ENCODE peak calls at places on chromosomes 13 and 19, in four cellular contexts. One of them, this sample, is unnamed.

GRCh38 chr13:71499235-71499634 is 367.8 kb downstream of the DACH1 start:
- DNase-seq in GM12878: no peak
- DNase-seq in K562: no peak
- DNase-seq in IMR-90: no peak
- DNase-seq in this sample: peak

GRCh38 chr19:14318873-14319272 is 62.4 kb upstream of the ADGRE5 start:
- DNase-seq in K562: peak
- DNase-seq in IMR-90: no peak
- DNase-seq in GM12878: no peak
- DNase-seq in this sample: peak

GRCh38 chr19:20787766-20788165 is 11.7 kb downstream of the ZNF66 start:
- DNase-seq in GM12878: peak
- DNase-seq in K562: no peak
- DNase-seq in IMR-90: peak
- DNase-seq in this sample: no peak

GRCh38 chr13:36822786-36823185 is 3.8 kb downstream of the RFXAP start:
- DNase-seq in K562: no peak
- DNase-seq in IMR-90: peak
- DNase-seq in GM12878: no peak
- DNase-seq in this sample: peak

GRCh38 chr13:24228852-24229458 is 68.4 kb downstream of the SPATA13 start:
- DNase-seq in K562: peak
- DNase-seq in IMR-90: peak
- DNase-seq in GM12878: no peak
- DNase-seq in this sample: peak

GRCh38 chr19:1929051-1929742 is 11.8 kb upstream of the CSNK1G2 start:
- DNase-seq in GM12878: no peak
- DNase-seq in K562: peak
- DNase-seq in IMR-90: peak
- DNase-seq in this sample: peak

GRCh38 chr19:35760711-35761349 is 2.9 kb downstream of the PROSER3 start:
- DNase-seq in IMR-90: no peak
- DNase-seq in GM12878: no peak
- DNase-seq in K562: no peak
- DNase-seq in this sample: no peak

GRCh38 chr13:109331898-109332297 is 454.5 kb downstream of the IRS2 start:
- DNase-seq in K562: no peak
- DNase-seq in IMR-90: peak
- DNase-seq in GM12878: no peak
- DNase-seq in this sample: no peak

GRCh38 chr19:4338441-4339350 is at the start of gene STAP2:
- DNase-seq in GM12878: no peak
- DNase-seq in IMR-90: no peak
- DNase-seq in K562: peak
- DNase-seq in this sample: peak

GRCh38 chr13:34555988-34556387 is 386.1 kb upstream of the NBEA start:
- DNase-seq in IMR-90: no peak
- DNase-seq in K562: no peak
- DNase-seq in GM12878: no peak
- DNase-seq in this sample: no peak

GRCh38 chr19:19545707-19546106 is 7.6 kb downstream of the CILP2 start:
- DNase-seq in GM12878: no peak
- DNase-seq in IMR-90: no peak
- DNase-seq in K562: no peak
- DNase-seq in this sample: no peak

GRCh38 chr13:107866007-107866665 is 349.2 kb downstream of the LIG4 start:
- DNase-seq in GM12878: no peak
- DNase-seq in IMR-90: peak
- DNase-seq in K562: peak
- DNase-seq in this sample: peak

GRCh38 chr19:4709440-4710280 is 14.0 kb downstream of the DPP9 start:
- DNase-seq in K562: no peak
- DNase-seq in GM12878: no peak
- DNase-seq in IMR-90: no peak
- DNase-seq in this sample: no peak

GRCh38 chr13:68185767-68186166 is 955.6 kb upstream of the PCDH9 start:
- DNase-seq in IMR-90: no peak
- DNase-seq in K562: no peak
- DNase-seq in GM12878: no peak
- DNase-seq in this sample: peak

GRCh38 chr13:99062593-99062992 is 84.7 kb upstream of the DOCK9 start:
- DNase-seq in IMR-90: peak
- DNase-seq in GM12878: no peak
- DNase-seq in K562: no peak
- DNase-seq in this sample: peak

GRCh38 chr13:28705734-28706133 is 13.0 kb downstream of the SLC46A3 start:
- DNase-seq in IMR-90: peak
- DNase-seq in K562: no peak
- DNase-seq in GM12878: no peak
- DNase-seq in this sample: no peak

GRCh38 chr13:111503376-111503775 is 182.9 kb downstream of the TEX29 start:
- DNase-seq in K562: no peak
- DNase-seq in IMR-90: no peak
- DNase-seq in GM12878: no peak
- DNase-seq in this sample: no peak

GRCh38 chr19:17424743-17425365 is 5.0 kb downstream of the MVB12A start:
- DNase-seq in K562: peak
- DNase-seq in GM12878: no peak
- DNase-seq in IMR-90: peak
- DNase-seq in this sample: peak

GRCh38 chr13:36907801-36908200 is 12.2 kb downstream of the SMAD9 start:
- DNase-seq in IMR-90: no peak
- DNase-seq in K562: no peak
- DNase-seq in GM12878: no peak
- DNase-seq in this sample: no peak

GRCh38 chr19:38564981-38565685 is 52.6 kb downstream of the MAP4K1 start:
- DNase-seq in K562: no peak
- DNase-seq in IMR-90: no peak
- DNase-seq in GM12878: no peak
- DNase-seq in this sample: no peak

GRCh38 chr13:97367016-97367415 is 67.0 kb upstream of the RAP2A start:
- DNase-seq in IMR-90: peak
- DNase-seq in K562: no peak
- DNase-seq in GM12878: no peak
- DNase-seq in this sample: no peak

GRCh38 chr13:42985312-42986175 is 6.5 kb downstream of the EPSTI1 start:
- DNase-seq in K562: no peak
- DNase-seq in IMR-90: no peak
- DNase-seq in GM12878: no peak
- DNase-seq in this sample: no peak

GRCh38 chr13:75458696-75459422 is 23.1 kb downstream of the TBC1D4 start:
- DNase-seq in IMR-90: no peak
- DNase-seq in GM12878: peak
- DNase-seq in K562: no peak
- DNase-seq in this sample: peak

GRCh38 chr13:63448654-63449053 is 2033.0 kb upstream of the PCDH20 start:
- DNase-seq in GM12878: no peak
- DNase-seq in K562: no peak
- DNase-seq in IMR-90: peak
- DNase-seq in this sample: no peak

GRCh38 chr13:77028202-77028601 is 1.2 kb upstream of the FBXL3 start:
- DNase-seq in IMR-90: no peak
- DNase-seq in GM12878: no peak
- DNase-seq in K562: no peak
- DNase-seq in this sample: peak

GRCh38 chr19:3697671-3698385 is 2.4 kb downstream of the PIP5K1C start:
- DNase-seq in GM12878: no peak
- DNase-seq in IMR-90: no peak
- DNase-seq in K562: no peak
- DNase-seq in this sample: no peak

GRCh38 chr13:49679244-49679643 is 12.0 kb downstream of the EBPL start:
- DNase-seq in GM12878: no peak
- DNase-seq in IMR-90: peak
- DNase-seq in K562: no peak
- DNase-seq in this sample: peak

GRCh38 chr19:57830071-57830602 is at the start of gene ZNF587B:
- DNase-seq in K562: peak
- DNase-seq in GM12878: no peak
- DNase-seq in IMR-90: peak
- DNase-seq in this sample: peak

GRCh38 chr13:35978607-35979316 is 152.4 kb downstream of the DCLK1 start:
- DNase-seq in GM12878: no peak
- DNase-seq in K562: peak
- DNase-seq in IMR-90: peak
- DNase-seq in this sample: peak

GRCh38 chr13:65472336-65472735 is 1757.8 kb downstream of the PCDH9 start:
- DNase-seq in GM12878: no peak
- DNase-seq in IMR-90: no peak
- DNase-seq in K562: no peak
- DNase-seq in this sample: no peak

GRCh38 chr19:16804176-16804575 is 25.0 kb upstream of the SIN3B start:
- DNase-seq in GM12878: no peak
- DNase-seq in IMR-90: no peak
- DNase-seq in K562: no peak
- DNase-seq in this sample: no peak

GRCh38 chr19:7829561-7830271 is at the start of gene EVI5L:
- DNase-seq in IMR-90: peak
- DNase-seq in K562: peak
- DNase-seq in GM12878: peak
- DNase-seq in this sample: peak

GRCh38 chr19:43779820-43780219 is 953 bp downstream of the KCNN4 start:
- DNase-seq in IMR-90: no peak
- DNase-seq in GM12878: no peak
- DNase-seq in K562: no peak
- DNase-seq in this sample: no peak

GRCh38 chr19:33393286-33394005 is 19.9 kb downstream of the CEBPG start:
- DNase-seq in K562: no peak
- DNase-seq in GM12878: no peak
- DNase-seq in IMR-90: no peak
- DNase-seq in this sample: no peak

GRCh38 chr13:27379694-27380596 is 44.5 kb upstream of the GTF3A start:
- DNase-seq in K562: peak
- DNase-seq in IMR-90: peak
- DNase-seq in GM12878: no peak
- DNase-seq in this sample: peak
- TF ChIP-seq FOS in K562: no peak
- TF ChIP-seq FOS in IMR-90: no peak
- TF ChIP-seq FOS in GM12878: no peak
- TF ChIP-seq FOS in this sample: no peak

GRCh38 chr19:13092608-13093260 is 9.9 kb downstream of the LYL1 start:
- DNase-seq in IMR-90: peak
- DNase-seq in K562: no peak
- DNase-seq in GM12878: no peak
- DNase-seq in this sample: peak
- H3K27ac ChIP-seq in IMR-90: no peak
- H3K27ac ChIP-seq in K562: peak
- H3K27ac ChIP-seq in GM12878: no peak
- H3K27ac ChIP-seq in this sample: no peak

GRCh38 chr13:19861762-19862161 is 1.7 kb downstream of the ZMYM5 start:
- DNase-seq in IMR-90: no peak
- DNase-seq in GM12878: no peak
- DNase-seq in K562: no peak
- DNase-seq in this sample: no peak
- H2AFZ ChIP-seq in IMR-90: no peak
- H2AFZ ChIP-seq in GM12878: no peak
- H2AFZ ChIP-seq in K562: no peak
- H2AFZ ChIP-seq in this sample: no peak

GRCh38 chr13:39527961-39528720 is 74.9 kb downstream of the LHFPL6 start:
- DNase-seq in K562: no peak
- DNase-seq in IMR-90: peak
- DNase-seq in GM12878: no peak
- DNase-seq in this sample: peak
- TF ChIP-seq FOS in K562: no peak
- TF ChIP-seq FOS in IMR-90: peak
- TF ChIP-seq FOS in GM12878: no peak
- TF ChIP-seq FOS in this sample: peak

DNA sequence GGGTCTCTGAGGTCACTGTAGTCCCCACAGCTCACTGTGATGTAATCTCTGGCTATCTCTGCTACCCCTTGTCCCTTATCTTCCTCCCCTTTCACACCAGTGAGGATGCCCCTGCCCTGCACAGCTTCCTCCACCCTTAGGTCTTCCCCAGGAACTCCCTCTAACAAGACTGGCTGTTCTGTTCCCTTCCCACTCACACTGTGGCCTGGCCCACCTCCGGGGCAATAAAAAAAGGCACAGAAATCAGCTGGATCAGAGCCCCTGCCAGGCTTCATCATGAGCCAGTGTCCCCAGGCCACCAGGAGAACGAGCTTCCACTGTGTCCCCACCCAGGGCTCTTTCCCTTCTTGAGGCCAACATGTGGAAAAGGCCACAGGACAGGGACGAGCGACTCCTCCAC is 4.6 kb downstream of the CEACAM3 start:
- DNase-seq in GM12878: no peak
- DNase-seq in IMR-90: no peak
- DNase-seq in K562: no peak
- DNase-seq in this sample: no peak
- H3K27ac ChIP-seq in GM12878: no peak
- H3K27ac ChIP-seq in IMR-90: no peak
- H3K27ac ChIP-seq in K562: no peak
- H3K27ac ChIP-seq in this sample: no peak

DNA sequence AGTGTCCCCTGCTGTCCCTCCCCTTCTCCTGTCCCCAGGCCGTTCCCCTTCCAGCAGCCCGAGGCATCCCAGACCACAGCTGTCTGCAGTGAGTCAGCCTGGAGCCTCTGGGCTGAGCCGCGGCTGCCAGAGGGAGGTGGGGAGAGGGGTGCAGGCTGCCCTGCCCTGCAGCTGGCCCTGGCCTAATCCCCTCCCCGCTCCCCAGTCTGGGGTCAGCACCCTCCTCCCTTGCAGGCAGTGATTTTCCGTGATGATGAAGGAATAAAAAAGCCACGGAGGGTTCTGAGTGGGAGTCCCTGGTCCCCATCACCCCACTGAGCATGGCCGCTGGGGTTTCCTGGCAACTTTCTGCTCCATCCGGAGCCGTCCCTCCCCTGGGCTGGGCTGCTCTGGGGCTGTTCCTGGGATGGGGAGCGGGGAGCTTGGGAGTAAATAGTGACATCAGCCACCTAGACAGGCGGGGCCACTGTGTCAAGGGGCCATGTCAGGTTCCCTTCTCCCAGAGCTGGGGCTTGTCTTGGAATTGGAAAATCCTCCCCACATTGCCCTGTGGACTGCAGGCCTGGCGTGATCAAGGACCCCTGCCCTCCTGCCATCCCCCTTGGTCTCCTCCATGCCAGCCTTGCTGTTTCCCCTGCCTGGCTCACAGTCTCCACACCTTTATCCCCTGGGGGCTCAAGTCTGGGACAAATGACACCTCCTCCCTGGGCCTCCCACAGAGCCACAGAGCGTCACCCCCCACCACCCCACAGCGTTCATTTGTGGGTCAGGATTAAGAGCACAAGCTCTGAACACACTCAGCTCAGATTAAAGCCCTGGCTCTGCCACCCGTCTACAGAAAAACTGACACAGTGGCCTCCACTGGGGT is 16.7 kb downstream of the SPC24 start:
- DNase-seq in GM12878: no peak
- DNase-seq in K562: peak
- DNase-seq in IMR-90: peak
- DNase-seq in this sample: peak
- H2AFZ ChIP-seq in GM12878: no peak
- H2AFZ ChIP-seq in K562: peak
- H2AFZ ChIP-seq in IMR-90: peak
- H2AFZ ChIP-seq in this sample: no peak

This sample was measured in endothelial cell of umbilical vein.